ENCODE peak calls at places on chromosomes 2 and 18, in ten cellular contexts. One of them, this sample, is unnamed.

GRCh38 chr2:190627881-190628412 is 20.9 kb upstream of the NAB1 start:
- DNase-seq in NB4: peak
- DNase-seq in left lung: peak
- DNase-seq in fibroblast of lung: no peak
- DNase-seq in trophoblast cell: no peak
- DNase-seq in fibroblast of the aortic adventitia: no peak
- DNase-seq in cardiac muscle cell: no peak
- DNase-seq in breast epithelium: no peak
- DNase-seq in mucosa of descending colon: peak
- DNase-seq in tibial nerve: no peak
- DNase-seq in this sample: no peak

GRCh38 chr2:135904590-135904989 is 28.3 kb upstream of the MCM6 start:
- DNase-seq in NB4: no peak
- DNase-seq in left lung: no peak
- DNase-seq in fibroblast of lung: peak
- DNase-seq in trophoblast cell: no peak
- DNase-seq in fibroblast of the aortic adventitia: peak
- DNase-seq in cardiac muscle cell: no peak
- DNase-seq in breast epithelium: no peak
- DNase-seq in mucosa of descending colon: no peak
- DNase-seq in tibial nerve: no peak
- DNase-seq in this sample: no peak

GRCh38 chr2:65357959-65358294 is 74.5 kb downstream of the SPRED2 start:
- DNase-seq in NB4: no peak
- DNase-seq in left lung: no peak
- DNase-seq in fibroblast of lung: no peak
- DNase-seq in trophoblast cell: no peak
- DNase-seq in fibroblast of the aortic adventitia: peak
- DNase-seq in cardiac muscle cell: no peak
- DNase-seq in breast epithelium: no peak
- DNase-seq in mucosa of descending colon: no peak
- DNase-seq in tibial nerve: no peak
- DNase-seq in this sample: no peak

GRCh38 chr2:28490558-28490957 is 5.3 kb upstream of the PLB1 start:
- DNase-seq in NB4: no peak
- DNase-seq in left lung: no peak
- DNase-seq in fibroblast of lung: no peak
- DNase-seq in trophoblast cell: no peak
- DNase-seq in fibroblast of the aortic adventitia: no peak
- DNase-seq in cardiac muscle cell: no peak
- DNase-seq in breast epithelium: no peak
- DNase-seq in mucosa of descending colon: no peak
- DNase-seq in tibial nerve: no peak
- DNase-seq in this sample: no peak

GRCh38 chr18:5416112-5416511 is 120.6 kb upstream of the ZBTB14 start:
- DNase-seq in NB4: no peak
- DNase-seq in left lung: no peak
- DNase-seq in fibroblast of lung: no peak
- DNase-seq in trophoblast cell: no peak
- DNase-seq in fibroblast of the aortic adventitia: no peak
- DNase-seq in cardiac muscle cell: no peak
- DNase-seq in breast epithelium: no peak
- DNase-seq in mucosa of descending colon: no peak
- DNase-seq in tibial nerve: no peak
- DNase-seq in this sample: no peak

GRCh38 chr18:34709631-34710429 is at the start of gene DTNA:
- DNase-seq in NB4: peak
- DNase-seq in left lung: no peak
- DNase-seq in fibroblast of lung: peak
- DNase-seq in trophoblast cell: peak
- DNase-seq in fibroblast of the aortic adventitia: peak
- DNase-seq in cardiac muscle cell: peak
- DNase-seq in breast epithelium: no peak
- DNase-seq in mucosa of descending colon: no peak
- DNase-seq in tibial nerve: no peak
- DNase-seq in this sample: no peak

GRCh38 chr2:149040451-149040850 is 2.0 kb downstream of the LYPD6B start:
- DNase-seq in NB4: peak
- DNase-seq in left lung: no peak
- DNase-seq in fibroblast of lung: no peak
- DNase-seq in trophoblast cell: peak
- DNase-seq in fibroblast of the aortic adventitia: no peak
- DNase-seq in cardiac muscle cell: no peak
- DNase-seq in breast epithelium: no peak
- DNase-seq in mucosa of descending colon: no peak
- DNase-seq in tibial nerve: no peak
- DNase-seq in this sample: no peak

GRCh38 chr18:67771271-67771670 is 254.8 kb upstream of the DSEL start:
- DNase-seq in NB4: no peak
- DNase-seq in left lung: no peak
- DNase-seq in fibroblast of lung: peak
- DNase-seq in trophoblast cell: no peak
- DNase-seq in fibroblast of the aortic adventitia: peak
- DNase-seq in cardiac muscle cell: no peak
- DNase-seq in breast epithelium: no peak
- DNase-seq in mucosa of descending colon: no peak
- DNase-seq in tibial nerve: no peak
- DNase-seq in this sample: no peak

GRCh38 chr2:242040681-242041080 is 171.2 kb downstream of the RTP5 start:
- DNase-seq in NB4: no peak
- DNase-seq in left lung: no peak
- DNase-seq in fibroblast of lung: no peak
- DNase-seq in trophoblast cell: no peak
- DNase-seq in fibroblast of the aortic adventitia: no peak
- DNase-seq in cardiac muscle cell: no peak
- DNase-seq in breast epithelium: no peak
- DNase-seq in mucosa of descending colon: no peak
- DNase-seq in tibial nerve: no peak
- DNase-seq in this sample: no peak

GRCh38 chr2:66477125-66477842 is 42.4 kb downstream of the MEIS1 start:
- DNase-seq in NB4: peak
- DNase-seq in left lung: no peak
- DNase-seq in fibroblast of lung: peak
- DNase-seq in trophoblast cell: no peak
- DNase-seq in fibroblast of the aortic adventitia: peak
- DNase-seq in cardiac muscle cell: no peak
- DNase-seq in breast epithelium: no peak
- DNase-seq in mucosa of descending colon: no peak
- DNase-seq in tibial nerve: no peak
- DNase-seq in this sample: no peak

GRCh38 chr2:62178741-62179271 is 17.1 kb upstream of the B3GNT2 start:
- DNase-seq in NB4: no peak
- DNase-seq in left lung: no peak
- DNase-seq in fibroblast of lung: no peak
- DNase-seq in trophoblast cell: no peak
- DNase-seq in fibroblast of the aortic adventitia: peak
- DNase-seq in cardiac muscle cell: no peak
- DNase-seq in breast epithelium: no peak
- DNase-seq in mucosa of descending colon: no peak
- DNase-seq in tibial nerve: no peak
- DNase-seq in this sample: no peak

GRCh38 chr2:12300019-12300602 is 416.6 kb upstream of the TRIB2 start:
- DNase-seq in NB4: no peak
- DNase-seq in left lung: no peak
- DNase-seq in fibroblast of lung: no peak
- DNase-seq in trophoblast cell: no peak
- DNase-seq in fibroblast of the aortic adventitia: peak
- DNase-seq in cardiac muscle cell: no peak
- DNase-seq in breast epithelium: no peak
- DNase-seq in mucosa of descending colon: no peak
- DNase-seq in tibial nerve: no peak
- DNase-seq in this sample: no peak

GRCh38 chr18:2304378-2305175 is 266.7 kb downstream of the METTL4 start:
- DNase-seq in NB4: no peak
- DNase-seq in left lung: no peak
- DNase-seq in fibroblast of lung: no peak
- DNase-seq in trophoblast cell: peak
- DNase-seq in fibroblast of the aortic adventitia: peak
- DNase-seq in cardiac muscle cell: no peak
- DNase-seq in breast epithelium: no peak
- DNase-seq in mucosa of descending colon: no peak
- DNase-seq in tibial nerve: no peak
- DNase-seq in this sample: no peak
- H3K4me3 ChIP-seq in NB4: no peak
- H3K4me3 ChIP-seq in left lung: no peak
- H3K4me3 ChIP-seq in fibroblast of lung: no peak
- H3K4me3 ChIP-seq in trophoblast cell: no peak
- H3K4me3 ChIP-seq in fibroblast of the aortic adventitia: no peak
- H3K4me3 ChIP-seq in cardiac muscle cell: no peak
- H3K4me3 ChIP-seq in breast epithelium: no peak
- H3K4me3 ChIP-seq in mucosa of descending colon: no peak
- H3K4me3 ChIP-seq in tibial nerve: no peak
- H3K4me3 ChIP-seq in this sample: no peak

GRCh38 chr2:127104881-127105655 is 1.9 kb downstream of the BIN1 start:
- DNase-seq in NB4: no peak
- DNase-seq in left lung: no peak
- DNase-seq in fibroblast of lung: peak
- DNase-seq in trophoblast cell: no peak
- DNase-seq in fibroblast of the aortic adventitia: peak
- DNase-seq in cardiac muscle cell: no peak
- DNase-seq in breast epithelium: peak
- DNase-seq in mucosa of descending colon: no peak
- DNase-seq in tibial nerve: no peak
- DNase-seq in this sample: peak

GRCh38 chr2:127101756-127102463 is 5.0 kb downstream of the BIN1 start:
- DNase-seq in NB4: no peak
- DNase-seq in left lung: peak
- DNase-seq in fibroblast of lung: no peak
- DNase-seq in trophoblast cell: no peak
- DNase-seq in fibroblast of the aortic adventitia: no peak
- DNase-seq in cardiac muscle cell: no peak
- DNase-seq in breast epithelium: no peak
- DNase-seq in mucosa of descending colon: no peak
- DNase-seq in tibial nerve: no peak
- DNase-seq in this sample: no peak

GRCh38 chr2:127102464-127103242 is 4.3 kb downstream of the BIN1 start:
- DNase-seq in NB4: no peak
- DNase-seq in left lung: peak
- DNase-seq in fibroblast of lung: no peak
- DNase-seq in trophoblast cell: no peak
- DNase-seq in fibroblast of the aortic adventitia: no peak
- DNase-seq in cardiac muscle cell: no peak
- DNase-seq in breast epithelium: peak
- DNase-seq in mucosa of descending colon: no peak
- DNase-seq in tibial nerve: no peak
- DNase-seq in this sample: no peak

GRCh38 chr2:127104166-127104660 is 2.7 kb downstream of the BIN1 start:
- DNase-seq in NB4: no peak
- DNase-seq in left lung: peak
- DNase-seq in fibroblast of lung: no peak
- DNase-seq in trophoblast cell: no peak
- DNase-seq in fibroblast of the aortic adventitia: no peak
- DNase-seq in cardiac muscle cell: no peak
- DNase-seq in breast epithelium: peak
- DNase-seq in mucosa of descending colon: no peak
- DNase-seq in tibial nerve: no peak
- DNase-seq in this sample: no peak

DNA sequence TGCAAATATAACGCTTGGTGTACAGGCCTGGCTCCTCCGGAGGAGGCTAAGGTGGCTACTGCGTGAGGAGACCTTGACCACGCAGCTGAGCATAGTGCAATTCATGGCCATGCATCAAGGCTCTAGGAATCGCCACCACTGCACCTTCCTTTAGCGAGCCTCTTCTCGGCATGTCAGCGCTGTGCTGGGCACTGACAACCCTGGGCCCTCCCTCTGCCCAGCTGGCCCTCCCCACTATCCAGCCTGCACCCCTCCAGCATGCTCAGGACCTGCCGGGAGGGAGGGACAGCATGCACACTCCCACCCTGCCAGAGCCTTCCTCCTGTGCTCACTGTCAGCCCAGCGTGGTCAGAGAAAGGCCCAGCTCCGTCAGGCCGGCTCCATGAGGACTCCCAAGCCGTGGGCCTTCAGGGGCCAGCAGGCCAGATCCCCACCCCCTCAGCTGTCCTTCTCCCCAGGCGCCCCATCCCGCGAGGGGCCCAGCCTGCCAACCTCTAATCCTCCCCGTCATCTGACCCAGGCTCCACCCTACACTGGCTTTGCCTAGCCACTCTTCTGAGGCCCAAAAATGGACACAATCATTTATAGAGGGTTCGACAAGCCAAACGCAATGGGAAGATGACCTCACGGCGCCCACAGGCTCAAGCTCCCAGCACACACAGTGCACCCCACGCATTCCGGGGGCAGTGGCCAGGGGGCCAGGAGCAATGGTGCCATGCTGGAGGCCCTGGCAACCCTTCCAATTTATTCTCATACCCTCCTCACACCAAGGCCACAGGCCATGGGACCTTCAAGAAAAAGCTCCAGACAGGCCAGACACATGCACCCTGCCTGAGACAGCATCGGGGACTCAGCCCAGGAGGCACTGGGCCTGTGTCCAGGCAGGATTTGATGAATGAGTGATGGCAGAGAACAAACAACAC is 3.5 kb downstream of the BIN1 start:
- DNase-seq in NB4: no peak
- DNase-seq in left lung: peak
- DNase-seq in fibroblast of lung: no peak
- DNase-seq in trophoblast cell: no peak
- DNase-seq in fibroblast of the aortic adventitia: no peak
- DNase-seq in cardiac muscle cell: no peak
- DNase-seq in breast epithelium: peak
- DNase-seq in mucosa of descending colon: no peak
- DNase-seq in tibial nerve: no peak
- DNase-seq in this sample: no peak
- H3K4me3 ChIP-seq in NB4: no peak
- H3K4me3 ChIP-seq in left lung: no peak
- H3K4me3 ChIP-seq in fibroblast of lung: no peak
- H3K4me3 ChIP-seq in trophoblast cell: no peak
- H3K4me3 ChIP-seq in fibroblast of the aortic adventitia: no peak
- H3K4me3 ChIP-seq in cardiac muscle cell: no peak
- H3K4me3 ChIP-seq in breast epithelium: peak
- H3K4me3 ChIP-seq in mucosa of descending colon: no peak
- H3K4me3 ChIP-seq in tibial nerve: no peak
- H3K4me3 ChIP-seq in this sample: no peak

DNA sequence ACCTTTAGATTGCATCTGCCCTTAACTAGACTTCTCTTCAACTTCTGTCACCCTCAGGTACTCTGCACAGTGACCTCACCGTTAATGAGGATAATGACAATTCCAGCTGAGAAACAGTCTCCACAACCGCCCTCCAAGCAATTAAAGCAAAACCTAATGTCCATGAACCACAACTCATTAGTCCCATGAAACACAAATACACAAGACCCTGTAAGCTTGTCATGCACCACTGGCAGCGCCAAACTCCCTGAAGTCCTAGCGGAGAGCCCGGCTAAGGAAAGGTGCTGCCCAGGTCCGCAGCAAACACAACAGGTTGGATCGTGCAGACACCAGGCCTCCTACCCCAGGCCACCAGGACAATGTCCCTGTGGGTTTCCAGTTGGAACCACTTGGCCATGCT is 7.4 kb downstream of the SMAD7 start:
- DNase-seq in NB4: no peak
- DNase-seq in left lung: no peak
- DNase-seq in fibroblast of lung: no peak
- DNase-seq in trophoblast cell: no peak
- DNase-seq in fibroblast of the aortic adventitia: no peak
- DNase-seq in cardiac muscle cell: no peak
- DNase-seq in breast epithelium: no peak
- DNase-seq in mucosa of descending colon: no peak
- DNase-seq in tibial nerve: no peak
- DNase-seq in this sample: peak
- H3K4me3 ChIP-seq in NB4: no peak
- H3K4me3 ChIP-seq in left lung: no peak
- H3K4me3 ChIP-seq in fibroblast of lung: peak
- H3K4me3 ChIP-seq in trophoblast cell: no peak
- H3K4me3 ChIP-seq in fibroblast of the aortic adventitia: peak
- H3K4me3 ChIP-seq in cardiac muscle cell: no peak
- H3K4me3 ChIP-seq in breast epithelium: peak
- H3K4me3 ChIP-seq in mucosa of descending colon: no peak
- H3K4me3 ChIP-seq in tibial nerve: no peak
- H3K4me3 ChIP-seq in this sample: peak

GRCh38 chr2:232667989-232668583 is 29.0 kb upstream of the GIGYF2 start:
- DNase-seq in NB4: no peak
- DNase-seq in left lung: no peak
- DNase-seq in fibroblast of lung: no peak
- DNase-seq in trophoblast cell: no peak
- DNase-seq in fibroblast of the aortic adventitia: no peak
- DNase-seq in cardiac muscle cell: no peak
- DNase-seq in breast epithelium: no peak
- DNase-seq in mucosa of descending colon: no peak
- DNase-seq in tibial nerve: no peak
- DNase-seq in this sample: no peak
- H3K4me3 ChIP-seq in NB4: no peak
- H3K4me3 ChIP-seq in left lung: no peak
- H3K4me3 ChIP-seq in fibroblast of lung: no peak
- H3K4me3 ChIP-seq in trophoblast cell: peak
- H3K4me3 ChIP-seq in fibroblast of the aortic adventitia: no peak
- H3K4me3 ChIP-seq in cardiac muscle cell: no peak
- H3K4me3 ChIP-seq in breast epithelium: no peak
- H3K4me3 ChIP-seq in mucosa of descending colon: no peak
- H3K4me3 ChIP-seq in tibial nerve: no peak
- H3K4me3 ChIP-seq in this sample: no peak